ENCODE peak calls at places on chromosomes 1 and 21, in four cellular contexts. One of them, this sample, is unnamed.

GRCh38 chr1:183548136-183548535 is 42.1 kb downstream of the NCF2 start:
- DNase-seq in HepG2: no peak
- DNase-seq in K562: no peak
- DNase-seq in GM12878: no peak
- DNase-seq in this sample: no peak

GRCh38 chr1:43549921-43550597 is 19.4 kb downstream of the PTPRF start:
- DNase-seq in HepG2: no peak
- DNase-seq in K562: peak
- DNase-seq in GM12878: no peak
- DNase-seq in this sample: no peak

GRCh38 chr1:33872275-33872674 is 8.4 kb downstream of the HMGB4 start:
- DNase-seq in HepG2: no peak
- DNase-seq in K562: no peak
- DNase-seq in GM12878: no peak
- DNase-seq in this sample: no peak

GRCh38 chr1:50681931-50682330 is 258.7 kb upstream of the DMRTA2 start:
- DNase-seq in K562: no peak
- DNase-seq in HepG2: no peak
- DNase-seq in GM12878: no peak
- DNase-seq in this sample: no peak

GRCh38 chr1:206851611-206852010 is 13.8 kb upstream of the IL20 start:
- DNase-seq in K562: no peak
- DNase-seq in GM12878: no peak
- DNase-seq in HepG2: no peak
- DNase-seq in this sample: no peak

GRCh38 chr1:184634296-184634695 is 120.4 kb downstream of the EDEM3 start:
- DNase-seq in HepG2: no peak
- DNase-seq in GM12878: no peak
- DNase-seq in K562: no peak
- DNase-seq in this sample: no peak

GRCh38 chr1:53075206-53075605 is 13.2 kb downstream of the PODN start:
- DNase-seq in GM12878: no peak
- DNase-seq in HepG2: no peak
- DNase-seq in K562: no peak
- DNase-seq in this sample: no peak

GRCh38 chr1:223720987-223721591 is 8.8 kb downstream of the CAPN2 start:
- DNase-seq in HepG2: no peak
- DNase-seq in K562: no peak
- DNase-seq in GM12878: no peak
- DNase-seq in this sample: no peak

GRCh38 chr1:16442273-16442672 is 1.7 kb downstream of the NECAP2 start:
- DNase-seq in GM12878: no peak
- DNase-seq in K562: no peak
- DNase-seq in HepG2: no peak
- DNase-seq in this sample: no peak

GRCh38 chr1:169109561-169110134 is 3.2 kb downstream of the ATP1B1 start:
- DNase-seq in HepG2: peak
- DNase-seq in K562: no peak
- DNase-seq in GM12878: no peak
- DNase-seq in this sample: peak

GRCh38 chr1:72007312-72007711 is 275.0 kb downstream of the NEGR1 start:
- DNase-seq in HepG2: no peak
- DNase-seq in K562: no peak
- DNase-seq in GM12878: no peak
- DNase-seq in this sample: no peak

GRCh38 chr1:24486296-24487065 is 16.2 kb upstream of the RCAN3 start:
- DNase-seq in HepG2: no peak
- DNase-seq in K562: no peak
- DNase-seq in GM12878: no peak
- DNase-seq in this sample: no peak

GRCh38 chr1:57017201-57017600 is 51.4 kb upstream of the C8B start:
- DNase-seq in GM12878: no peak
- DNase-seq in K562: no peak
- DNase-seq in HepG2: peak
- DNase-seq in this sample: no peak

GRCh38 chr21:39121600-39122355 is 61.5 kb downstream of the PSMG1 start:
- DNase-seq in HepG2: no peak
- DNase-seq in K562: no peak
- DNase-seq in GM12878: no peak
- DNase-seq in this sample: no peak

GRCh38 chr1:230948301-230948700 is 30.4 kb downstream of the TTC13 start:
- DNase-seq in GM12878: no peak
- DNase-seq in HepG2: no peak
- DNase-seq in K562: no peak
- DNase-seq in this sample: no peak

GRCh38 chr1:1207254-1207902 is 986 bp upstream of the TNFRSF18 start:
- DNase-seq in K562: no peak
- DNase-seq in HepG2: no peak
- DNase-seq in GM12878: no peak
- DNase-seq in this sample: no peak

GRCh38 chr1:43521716-43522115 is 9.0 kb upstream of the PTPRF start:
- DNase-seq in K562: no peak
- DNase-seq in HepG2: no peak
- DNase-seq in GM12878: no peak
- DNase-seq in this sample: no peak

GRCh38 chr1:236978740-236979139 is 25.5 kb downstream of the MT1HL1 start:
- DNase-seq in HepG2: no peak
- DNase-seq in GM12878: no peak
- DNase-seq in K562: no peak
- DNase-seq in this sample: no peak

GRCh38 chr21:36889401-36889800 is 77.1 kb downstream of the HLCS start:
- DNase-seq in HepG2: no peak
- DNase-seq in GM12878: no peak
- DNase-seq in K562: no peak
- DNase-seq in this sample: no peak

GRCh38 chr1:150420560-150421265 is 56.8 kb downstream of the RPRD2 start:
- DNase-seq in K562: no peak
- DNase-seq in GM12878: no peak
- DNase-seq in HepG2: no peak
- DNase-seq in this sample: no peak

GRCh38 chr1:243851129-243851756 is 1.2 kb upstream of the AKT3 start:
- DNase-seq in GM12878: no peak
- DNase-seq in K562: no peak
- DNase-seq in HepG2: no peak
- DNase-seq in this sample: no peak

GRCh38 chr1:160459687-160460086 is 59.3 kb downstream of the VANGL2 start:
- DNase-seq in K562: no peak
- DNase-seq in HepG2: no peak
- DNase-seq in GM12878: no peak
- DNase-seq in this sample: no peak

GRCh38 chr21:43187715-43188114 is 18.9 kb downstream of the CRYAA start:
- DNase-seq in GM12878: no peak
- DNase-seq in K562: no peak
- DNase-seq in HepG2: no peak
- DNase-seq in this sample: no peak

GRCh38 chr1:79124756-79125155 is 118.2 kb upstream of the ADGRL4 start:
- DNase-seq in GM12878: no peak
- DNase-seq in K562: no peak
- DNase-seq in HepG2: no peak
- DNase-seq in this sample: no peak

GRCh38 chr1:77834771-77835334 is 53.6 kb upstream of the NEXN start:
- DNase-seq in HepG2: no peak
- DNase-seq in GM12878: no peak
- DNase-seq in K562: no peak
- DNase-seq in this sample: no peak

GRCh38 chr1:223776826-223777454 is 64.6 kb downstream of the CAPN2 start:
- DNase-seq in HepG2: no peak
- DNase-seq in K562: no peak
- DNase-seq in GM12878: no peak
- DNase-seq in this sample: no peak

GRCh38 chr1:171438441-171438840 is 46.9 kb upstream of the PRRC2C start:
- DNase-seq in GM12878: no peak
- DNase-seq in K562: no peak
- DNase-seq in HepG2: no peak
- DNase-seq in this sample: no peak

GRCh38 chr21:21188513-21189188 is 190.4 kb downstream of the NCAM2 start:
- DNase-seq in K562: no peak
- DNase-seq in HepG2: no peak
- DNase-seq in GM12878: no peak
- DNase-seq in this sample: no peak

GRCh38 chr1:234219711-234220110 is 153.5 kb upstream of the COA6 start:
- DNase-seq in GM12878: no peak
- DNase-seq in HepG2: no peak
- DNase-seq in K562: no peak
- DNase-seq in this sample: no peak

GRCh38 chr21:37683396-37684114 is 232.7 kb downstream of the KCNJ6 start:
- DNase-seq in HepG2: no peak
- DNase-seq in K562: no peak
- DNase-seq in GM12878: no peak
- DNase-seq in this sample: no peak

GRCh38 chr1:208231929-208232360 is 12.2 kb downstream of the PLXNA2 start:
- DNase-seq in K562: no peak
- DNase-seq in GM12878: no peak
- DNase-seq in HepG2: no peak
- DNase-seq in this sample: no peak

GRCh38 chr1:20291621-20292020 is 946 bp downstream of the VWA5B1 start:
- DNase-seq in K562: no peak
- DNase-seq in HepG2: no peak
- DNase-seq in GM12878: no peak
- DNase-seq in this sample: no peak

GRCh38 chr1:211831558-211832323 is 1.2 kb upstream of the LPGAT1 start:
- DNase-seq in GM12878: no peak
- DNase-seq in K562: no peak
- DNase-seq in HepG2: no peak
- DNase-seq in this sample: no peak

GRCh38 chr1:154812911-154813816 is 56.9 kb downstream of the KCNN3 start:
- DNase-seq in GM12878: no peak
- DNase-seq in K562: peak
- DNase-seq in HepG2: no peak
- DNase-seq in this sample: no peak

GRCh38 chr1:44828003-44828651 is 14.9 kb downstream of the PTCH2 start:
- DNase-seq in K562: no peak
- DNase-seq in GM12878: no peak
- DNase-seq in HepG2: no peak
- DNase-seq in this sample: no peak

GRCh38 chr1:163897401-163898169 is 575.8 kb downstream of the NUF2 start:
- DNase-seq in HepG2: no peak
- DNase-seq in GM12878: no peak
- DNase-seq in K562: no peak
- DNase-seq in this sample: no peak

GRCh38 chr1:164635784-164636729 is 77.1 kb downstream of the PBX1 start:
- DNase-seq in K562: no peak
- DNase-seq in GM12878: no peak
- DNase-seq in HepG2: no peak
- DNase-seq in this sample: no peak

GRCh38 chr21:46295996-46296752 is 10.0 kb downstream of the YBEY start:
- DNase-seq in HepG2: peak
- DNase-seq in K562: peak
- DNase-seq in GM12878: no peak
- DNase-seq in this sample: peak
- TF ChIP-seq TARDBP in HepG2: peak
- TF ChIP-seq TARDBP in K562: no peak
- TF ChIP-seq TARDBP in GM12878: no peak
- TF ChIP-seq TARDBP in this sample: no peak

DNA sequence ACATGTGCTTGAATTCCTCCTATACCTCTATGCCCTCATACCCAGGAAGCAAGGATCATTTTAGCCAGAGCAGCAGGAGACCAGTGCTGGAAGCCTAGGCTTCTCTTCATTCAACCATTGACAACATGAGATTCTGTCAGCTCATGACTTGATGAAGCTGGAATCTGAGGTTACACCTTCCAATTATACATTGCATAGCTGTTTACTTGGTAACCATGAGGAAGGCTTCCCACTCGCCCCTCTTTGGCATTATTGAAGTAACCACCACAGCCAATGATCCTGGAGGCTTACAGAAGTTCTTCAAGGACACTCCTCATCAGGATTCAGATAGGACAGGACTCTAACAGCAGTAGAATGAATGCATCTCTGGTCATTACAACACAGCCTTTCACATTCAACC is 160.2 kb downstream of the TPR start:
- DNase-seq in K562: no peak
- DNase-seq in GM12878: no peak
- DNase-seq in HepG2: no peak
- DNase-seq in this sample: no peak
- TF ChIP-seq FOXK2 in K562: no peak
- TF ChIP-seq FOXK2 in GM12878: no peak
- TF ChIP-seq FOXK2 in HepG2: no peak
- TF ChIP-seq FOXK2 in this sample: no peak

DNA sequence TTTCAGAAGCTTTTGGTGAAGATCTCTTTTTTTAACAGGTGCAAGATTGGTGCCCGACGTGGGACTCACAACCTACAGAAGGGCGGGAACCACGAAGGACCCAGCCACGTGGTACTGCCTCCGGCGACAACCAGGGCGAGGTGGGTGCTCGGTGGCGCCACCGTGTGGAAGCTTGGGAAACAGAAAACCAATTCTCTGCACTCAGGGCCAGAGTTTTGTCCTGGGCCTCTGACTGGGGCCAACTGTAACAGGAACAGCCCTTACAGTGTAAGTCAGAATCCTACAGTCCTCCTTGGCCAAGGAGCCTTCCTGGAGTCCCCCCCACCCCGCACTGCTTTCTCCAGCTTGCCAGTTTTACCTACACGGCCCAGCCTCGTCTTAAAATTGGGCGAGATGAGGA is 11.6 kb upstream of the S100A7A start:
- DNase-seq in HepG2: peak
- DNase-seq in K562: peak
- DNase-seq in GM12878: no peak
- DNase-seq in this sample: peak
- TF ChIP-seq TARDBP in HepG2: no peak
- TF ChIP-seq TARDBP in K562: no peak
- TF ChIP-seq TARDBP in GM12878: no peak
- TF ChIP-seq TARDBP in this sample: no peak

GRCh38 chr1:93701619-93702018 is 20.0 kb upstream of the BCAR3 start:
- DNase-seq in GM12878: no peak
- DNase-seq in HepG2: peak
- DNase-seq in K562: no peak
- DNase-seq in this sample: no peak
- TF ChIP-seq FOXK2 in GM12878: no peak
- TF ChIP-seq FOXK2 in HepG2: no peak
- TF ChIP-seq FOXK2 in K562: no peak
- TF ChIP-seq FOXK2 in this sample: no peak

DNA sequence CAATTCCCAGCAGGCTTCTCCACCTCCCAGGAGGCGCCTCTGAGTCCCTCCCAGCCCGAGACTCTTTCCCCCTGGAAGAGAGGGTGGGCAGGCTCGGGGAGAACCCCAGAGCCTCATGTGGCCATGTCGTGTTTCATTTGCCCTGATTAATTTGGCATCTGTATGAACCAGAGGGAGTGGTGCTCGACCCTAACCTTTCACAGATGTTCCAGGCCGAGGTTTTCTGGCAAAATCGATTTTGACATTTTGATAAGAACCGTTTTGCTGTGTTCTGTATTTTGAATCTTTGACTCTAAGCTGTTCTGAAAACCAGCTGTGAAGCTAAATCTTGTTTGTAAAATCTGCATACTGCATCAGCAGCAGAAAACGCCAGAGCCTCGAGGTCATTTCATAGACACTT is 367.4 kb downstream of the CAMTA1 start:
- DNase-seq in HepG2: no peak
- DNase-seq in GM12878: no peak
- DNase-seq in K562: no peak
- DNase-seq in this sample: no peak
- TF ChIP-seq TARDBP in HepG2: no peak
- TF ChIP-seq TARDBP in GM12878: no peak
- TF ChIP-seq TARDBP in K562: no peak
- TF ChIP-seq TARDBP in this sample: no peak